ENCODE peak calls at places on chromosome 1, in four cellular contexts. V is GM23338, X is pancreas, L is A549. A is an unnamed sample.

GRCh38 chr1:27473755-27474154 is 16.2 kb downstream of the WASF2 start:
- DNase-seq in V (no peak), X (no peak), L (no peak), A (no peak)

GRCh38 chr1:32871364-32872188 is 864 bp upstream of the FNDC5 start:
- DNase-seq in V (peak), X (no peak), L (no peak), A (peak)

GRCh38 chr1:156247460-156248322 is at the start of gene PAQR6:
- DNase-seq in V (peak), X (peak), L (no peak), A (peak)

GRCh38 chr1:77632216-77632615 is 50.2 kb downstream of the ZZZ3 start:
- DNase-seq in V (no peak), X (no peak), L (no peak), A (no peak)

GRCh38 chr1:29043270-29043971 is 80.3 kb downstream of the TMEM200B start:
- DNase-seq in V (no peak), X (no peak), L (no peak), A (no peak)

GRCh38 chr1:102970496-102971078 is 137.7 kb downstream of the COL11A1 start:
- DNase-seq in V (peak), X (no peak), L (peak), A (peak)

GRCh38 chr1:5690291-5690690 is 301.9 kb downstream of the NPHP4 start:
- DNase-seq in V (no peak), X (no peak), L (no peak), A (no peak)

GRCh38 chr1:89148259-89148658 is 22.3 kb upstream of the GBP2 start:
- DNase-seq in V (no peak), X (no peak), L (no peak), A (no peak)

GRCh38 chr1:83102630-83103071 is 896.3 kb downstream of the TTLL7 start:
- DNase-seq in V (peak), X (no peak), L (no peak), A (peak)

GRCh38 chr1:174200746-174201145 is 41.4 kb downstream of the RABGAP1L start:
- DNase-seq in V (no peak), X (no peak), L (no peak), A (no peak)

GRCh38 chr1:158147396-158148353 is 33.0 kb upstream of the CD1D start:
- DNase-seq in V (no peak), X (no peak), L (no peak), A (no peak)

GRCh38 chr1:71770121-71770520 is 512.2 kb downstream of the NEGR1 start:
- DNase-seq in V (no peak), X (no peak), L (no peak), A (no peak)

GRCh38 chr1:160640359-160641123 is 6.3 kb downstream of the SLAMF1 start:
- DNase-seq in V (no peak), X (no peak), L (no peak), A (no peak)

GRCh38 chr1:25206201-25206600 is 26.1 kb downstream of the SYF2 start:
- DNase-seq in V (no peak), X (no peak), L (no peak), A (no peak)

GRCh38 chr1:247357062-247357780 is 25.6 kb upstream of the ZNF496 start:
- DNase-seq in V (peak), X (no peak), L (no peak), A (no peak)

GRCh38 chr1:159960721-159961381 is 6.8 kb upstream of the SLAMF9 start:
- DNase-seq in V (no peak), X (no peak), L (peak), A (no peak)

GRCh38 chr1:235045034-235045690 is 83.5 kb downstream of the TOMM20 start:
- DNase-seq in V (no peak), X (no peak), L (no peak), A (no peak)

GRCh38 chr1:158728510-158729225 is 8.1 kb upstream of the OR6K3 start:
- DNase-seq in V (no peak), X (no peak), L (no peak), A (no peak)

GRCh38 chr1:17569200-17570139 is 30.0 kb downstream of the ARHGEF10L start:
- DNase-seq in V (no peak), X (peak), L (no peak), A (no peak)

GRCh38 chr1:150410582-150411101 is 46.7 kb downstream of the RPRD2 start:
- DNase-seq in V (no peak), X (no peak), L (peak), A (no peak)

GRCh38 chr1:58577676-58578073 is 623 bp upstream of the TACSTD2 start:
- DNase-seq in V (no peak), X (no peak), L (no peak), A (no peak)
- H3K4me3 ChIP-seq in V (peak), X (no peak), L (no peak), A (no peak)

DNA sequence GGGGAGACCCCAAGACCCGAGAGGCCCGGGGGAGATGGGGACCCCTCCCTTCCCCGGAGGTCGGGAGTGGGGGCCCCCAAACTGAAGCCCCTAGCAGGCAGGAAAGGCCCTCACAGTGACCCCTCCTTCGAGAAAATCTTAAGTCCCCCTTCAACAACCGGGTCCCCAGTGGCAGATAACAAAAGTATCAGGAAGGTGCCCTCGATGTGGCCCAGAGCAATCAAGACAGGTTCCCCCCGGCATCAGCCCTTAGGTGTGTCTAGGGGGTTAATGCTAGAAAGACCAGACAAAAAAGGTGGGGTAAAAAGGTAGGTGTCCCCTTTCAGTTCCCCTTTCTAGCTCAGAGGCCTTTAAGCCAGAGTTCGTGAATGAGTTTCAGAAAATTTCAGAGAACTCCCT is 282 bp upstream of the ECE1 start:
- DNase-seq in V (peak), X (no peak), L (no peak), A (no peak)
- H3K4me3 ChIP-seq in V (peak), X (peak), L (peak), A (peak)

GRCh38 chr1:78651247-78651646 is 1.6 kb downstream of the IFI44 start:
- DNase-seq in V (no peak), X (no peak), L (no peak), A (no peak)
- H3K4me3 ChIP-seq in V (no peak), X (no peak), L (no peak), A (no peak)

GRCh38 chr1:212668477-212668876 is 31.2 kb downstream of the BATF3 start:
- DNase-seq in V (no peak), X (no peak), L (no peak), A (no peak)

GRCh38 chr1:212666116-212666775 is 33.4 kb downstream of the BATF3 start:
- DNase-seq in V (no peak), X (no peak), L (no peak), A (no peak)

GRCh38 chr1:212664409-212665199 is 35.0 kb downstream of the BATF3 start:
- DNase-seq in V (no peak), X (no peak), L (no peak), A (no peak)

GRCh38 chr1:212667223-212668139 is 32.2 kb downstream of the BATF3 start:
- DNase-seq in V (peak), X (peak), L (peak), A (peak)

GRCh38 chr1:212665241-212666115 is 34.2 kb downstream of the BATF3 start:
- DNase-seq in V (peak), X (peak), L (peak), A (peak)
- H3K4me3 ChIP-seq in V (peak), X (peak), L (peak), A (peak)